ENCODE peak calls at places on chromosomes 2 and 18, in nine cellular contexts. S is HFF-Myc; Z is RPMI7951; O is fibroblast of the conjunctiva; M is kidney epithelial cell; H is fibroblast of mammary gland; I is stimulated activated naive CD4-positive, alpha-beta T cell; F is substantia nigra; X is NCI-H1105 treated with DMSO at 0.1 percent for 48 hours. P is an unnamed sample.

GRCh38 chr2:217753460-217754200 is 249.2 kb downstream of the TNS1 start:
- DNase-seq in S (no peak), Z (peak; percentile 38), O (no peak), M (no peak), H (no peak), I (no peak), F (no peak), X (no peak), P (no peak)

GRCh38 chr2:3486047-3487027 is 33.0 kb downstream of the ADI1 start:
- DNase-seq in S (no peak), Z (no peak), O (no peak), M (no peak), H (no peak), I (no peak), F (no peak), X (no peak), P (no peak)

GRCh38 chr2:43139996-43140621 is 86.3 kb downstream of the ZFP36L2 start:
- DNase-seq in S (peak; percentile 66), Z (peak; percentile 24), O (peak; percentile 28), M (no peak), H (peak; percentile 66), I (no peak), F (no peak), X (no peak), P (peak; percentile 74)

GRCh38 chr2:233336541-233336940 is 17.8 kb upstream of the DGKD start:
- DNase-seq in S (no peak), Z (no peak), O (no peak), M (no peak), H (no peak), I (no peak), F (no peak), X (no peak), P (no peak)

GRCh38 chr2:38499921-38500634 is 102.7 kb downstream of the HNRNPLL start:
- DNase-seq in S (no peak), Z (no peak), O (no peak), M (no peak), H (no peak), I (no peak), F (no peak), X (no peak), P (peak; percentile 49)

GRCh38 chr2:174039551-174040416 is 74.6 kb upstream of the SP3 start:
- DNase-seq in S (peak; percentile 96), Z (peak; percentile 95), O (peak; percentile 93), M (peak; percentile 82), H (peak; percentile 97), I (peak; percentile 77), F (peak; percentile 52), X (peak; percentile 44), P (peak; percentile 90)

GRCh38 chr2:95300391-95300938 is 3.3 kb downstream of the KCNIP3 start:
- DNase-seq in S (no peak), Z (no peak), O (no peak), M (no peak), H (no peak), I (no peak), F (peak; percentile 23), X (peak; percentile 89), P (no peak)

GRCh38 chr2:33620-34019 is 12.7 kb downstream of the FAM110C start:
- DNase-seq in S (no peak), Z (no peak), O (no peak), M (peak; percentile 26), H (no peak), I (no peak), F (no peak), X (no peak), P (no peak)

GRCh38 chr2:189427872-189428271 is 13.4 kb upstream of the WDR75 start:
- DNase-seq in S (no peak), Z (no peak), O (no peak), M (no peak), H (no peak), I (no peak), F (no peak), X (no peak), P (no peak)

GRCh38 chr2:180000434-180000833 is 6.7 kb downstream of the CWC22 start:
- DNase-seq in S (no peak), Z (no peak), O (no peak), M (no peak), H (peak; percentile 48), I (no peak), F (no peak), X (no peak), P (no peak)

GRCh38 chr2:196535742-196536141 is 103.8 kb upstream of the CCDC150 start:
- DNase-seq in S (no peak), Z (peak; percentile 26), O (no peak), M (no peak), H (no peak), I (no peak), F (no peak), X (no peak), P (no peak)

GRCh38 chr2:19971691-19972090 is 18.2 kb downstream of the WDR35 start:
- DNase-seq in S (no peak), Z (no peak), O (no peak), M (no peak), H (no peak), I (peak; percentile 7), F (no peak), X (no peak), P (no peak)

GRCh38 chr2:205700331-205701132 is 18.2 kb downstream of the NRP2 start:
- DNase-seq in S (no peak), Z (peak; percentile 98), O (no peak), M (no peak), H (peak; percentile 79), I (no peak), F (no peak), X (no peak), P (peak; percentile 35)

GRCh38 chr2:196278491-196278911 is 107.1 kb upstream of the STK17B start:
- DNase-seq in S (no peak), Z (peak; percentile 80), O (no peak), M (no peak), H (peak; percentile 92), I (no peak), F (no peak), X (no peak), P (no peak)

GRCh38 chr2:23916727-23917458 is 10.0 kb downstream of the ATAD2B start:
- DNase-seq in S (no peak), Z (no peak), O (no peak), M (no peak), H (no peak), I (no peak), F (no peak), X (no peak), P (no peak)

GRCh38 chr2:88329815-88330603 is 122.5 kb downstream of the FOXI3 start:
- DNase-seq in S (no peak), Z (peak; percentile 11), O (no peak), M (peak; percentile 70), H (peak; percentile 2), I (no peak), F (no peak), X (no peak), P (no peak)

GRCh38 chr2:58535182-58535581 is 294.1 kb upstream of the FANCL start:
- DNase-seq in S (no peak), Z (no peak), O (no peak), M (no peak), H (no peak), I (no peak), F (no peak), X (peak; percentile 88), P (no peak)

GRCh38 chr18:75408554-75409506 is 18.7 kb downstream of the SMIM21 start:
- DNase-seq in S (peak; percentile 96), Z (peak; percentile 99), O (peak; percentile 89), M (peak; percentile 97), H (peak; percentile 100), I (no peak), F (no peak), X (no peak), P (no peak)

GRCh38 chr2:38115216-38116012 is 39.5 kb upstream of the CYP1B1 start:
- DNase-seq in S (no peak), Z (peak; percentile 84), O (peak; percentile 64), M (no peak), H (peak; percentile 81), I (peak; percentile 24), F (no peak), X (peak; percentile 64), P (peak; percentile 82)

GRCh38 chr18:2515908-2516625 is 55.2 kb downstream of the METTL4 start:
- DNase-seq in S (peak; percentile 88), Z (peak; percentile 97), O (peak; percentile 73), M (peak; percentile 86), H (peak; percentile 98), I (peak; percentile 26), F (no peak), X (no peak), P (no peak)

GRCh38 chr18:250685-251084 is 17.2 kb downstream of the THOC1 start:
- DNase-seq in S (no peak), Z (peak; percentile 21), O (no peak), M (no peak), H (peak; percentile 54), I (no peak), F (no peak), X (no peak), P (no peak)

GRCh38 chr2:186309901-186310300 is 176.2 kb upstream of the ZC3H15 start:
- DNase-seq in S (peak; percentile 30), Z (no peak), O (peak; percentile 13), M (no peak), H (peak; percentile 27), I (no peak), F (no peak), X (no peak), P (no peak)

GRCh38 chr2:133777607-133778006 is 209.3 kb upstream of the NCKAP5 start:
- DNase-seq in S (no peak), Z (peak; percentile 77), O (no peak), M (peak; percentile 9), H (no peak), I (no peak), F (no peak), X (no peak), P (peak; percentile 35)

GRCh38 chr2:76850969-76851368 is 671.2 kb downstream of the LRRTM4 start:
- DNase-seq in S (no peak), Z (no peak), O (no peak), M (no peak), H (no peak), I (no peak), F (no peak), X (peak; percentile 100), P (no peak)

GRCh38 chr18:28805491-28805890 is 628.6 kb upstream of the CDH2 start:
- DNase-seq in S (no peak), Z (no peak), O (no peak), M (no peak), H (no peak), I (no peak), F (no peak), X (no peak), P (no peak)

GRCh38 chr2:204551464-204551863 is 6.2 kb downstream of the PARD3B start:
- DNase-seq in S (no peak), Z (no peak), O (no peak), M (no peak), H (no peak), I (no peak), F (no peak), X (no peak), P (no peak)

GRCh38 chr2:130828461-130828860 is 8.3 kb upstream of the ARHGEF4 start:
- DNase-seq in S (no peak), Z (no peak), O (no peak), M (no peak), H (no peak), I (no peak), F (no peak), X (no peak), P (no peak)

GRCh38 chr2:126932529-126932928 is 33.8 kb downstream of the TEX51 start:
- DNase-seq in S (no peak), Z (no peak), O (no peak), M (no peak), H (peak; percentile 10), I (no peak), F (no peak), X (no peak), P (no peak)

GRCh38 chr2:5368263-5368662 is 323.9 kb upstream of the SOX11 start:
- DNase-seq in S (no peak), Z (no peak), O (no peak), M (no peak), H (no peak), I (no peak), F (no peak), X (peak; percentile 1), P (no peak)

GRCh38 chr2:142865924-142866323 is 11.5 kb upstream of the KYNU start:
- DNase-seq in S (no peak), Z (peak; percentile 57), O (no peak), M (no peak), H (no peak), I (no peak), F (no peak), X (no peak), P (no peak)

GRCh38 chr2:172021955-172022354 is 22.2 kb downstream of the METAP1D start:
- DNase-seq in S (no peak), Z (peak; percentile 86), O (no peak), M (no peak), H (peak; percentile 42), I (no peak), F (no peak), X (no peak), P (no peak)